ENCODE peak calls at places on chromosomes 2 and 18, in six cellular contexts. One of them, this sample, is unnamed.

GRCh38 chr2:98751748-98752147 is 20.8 kb upstream of the MGAT4A start:
- DNase-seq in neuronal stem cell: no peak
- DNase-seq in trophoblast cell: no peak
- DNase-seq in IMR-90: no peak
- DNase-seq in mesenchymal stem cell: no peak
- DNase-seq in H1: no peak
- DNase-seq in this sample: no peak

GRCh38 chr2:25125189-25125588 is 43.2 kb downstream of the POMC start:
- DNase-seq in trophoblast cell: no peak
- DNase-seq in mesenchymal stem cell: no peak
- DNase-seq in IMR-90: no peak
- DNase-seq in neuronal stem cell: no peak
- DNase-seq in H1: no peak
- DNase-seq in this sample: no peak

GRCh38 chr18:54147439-54147838 is 77.0 kb downstream of the MBD2 start:
- DNase-seq in trophoblast cell: no peak
- DNase-seq in neuronal stem cell: no peak
- DNase-seq in IMR-90: no peak
- DNase-seq in mesenchymal stem cell: no peak
- DNase-seq in H1: no peak
- DNase-seq in this sample: no peak

GRCh38 chr2:203470371-203470770 is 64.7 kb downstream of the RAPH1 start:
- DNase-seq in trophoblast cell: no peak
- DNase-seq in neuronal stem cell: no peak
- DNase-seq in mesenchymal stem cell: no peak
- DNase-seq in H1: no peak
- DNase-seq in IMR-90: no peak
- DNase-seq in this sample: no peak

GRCh38 chr18:63292844-63293683 is 26.5 kb downstream of the BCL2 start:
- DNase-seq in trophoblast cell: no peak
- DNase-seq in IMR-90: no peak
- DNase-seq in H1: no peak
- DNase-seq in neuronal stem cell: no peak
- DNase-seq in mesenchymal stem cell: no peak
- DNase-seq in this sample: no peak

GRCh38 chr2:190649798-190650390 is 1.0 kb downstream of the NAB1 start:
- DNase-seq in mesenchymal stem cell: peak
- DNase-seq in IMR-90: peak
- DNase-seq in trophoblast cell: no peak
- DNase-seq in H1: no peak
- DNase-seq in neuronal stem cell: peak
- DNase-seq in this sample: peak

GRCh38 chr18:48007955-48008701 is 77.7 kb upstream of the SMAD2 start:
- DNase-seq in neuronal stem cell: peak
- DNase-seq in IMR-90: no peak
- DNase-seq in trophoblast cell: peak
- DNase-seq in H1: peak
- DNase-seq in mesenchymal stem cell: peak
- DNase-seq in this sample: peak

GRCh38 chr2:174376967-174377366 is 18.6 kb upstream of the SCRN3 start:
- DNase-seq in neuronal stem cell: no peak
- DNase-seq in H1: no peak
- DNase-seq in mesenchymal stem cell: peak
- DNase-seq in trophoblast cell: peak
- DNase-seq in IMR-90: peak
- DNase-seq in this sample: no peak

GRCh38 chr2:1747065-1747941 is 3.0 kb upstream of the PXDN start:
- DNase-seq in mesenchymal stem cell: no peak
- DNase-seq in H1: no peak
- DNase-seq in IMR-90: no peak
- DNase-seq in trophoblast cell: no peak
- DNase-seq in neuronal stem cell: no peak
- DNase-seq in this sample: no peak

GRCh38 chr18:34514238-34514637 is 195.9 kb upstream of the DTNA start:
- DNase-seq in IMR-90: no peak
- DNase-seq in neuronal stem cell: no peak
- DNase-seq in H1: no peak
- DNase-seq in trophoblast cell: no peak
- DNase-seq in mesenchymal stem cell: no peak
- DNase-seq in this sample: no peak

GRCh38 chr2:232898592-232899541 is 28.8 kb downstream of the SNORC start:
- DNase-seq in neuronal stem cell: no peak
- DNase-seq in mesenchymal stem cell: peak
- DNase-seq in H1: no peak
- DNase-seq in trophoblast cell: no peak
- DNase-seq in IMR-90: peak
- DNase-seq in this sample: no peak

GRCh38 chr2:219486424-219486959 is 12.2 kb upstream of the GMPPA start:
- DNase-seq in neuronal stem cell: no peak
- DNase-seq in mesenchymal stem cell: no peak
- DNase-seq in H1: no peak
- DNase-seq in IMR-90: no peak
- DNase-seq in trophoblast cell: no peak
- DNase-seq in this sample: peak

GRCh38 chr18:79555885-79556284 is 123.7 kb upstream of the CTDP1 start:
- DNase-seq in neuronal stem cell: no peak
- DNase-seq in mesenchymal stem cell: no peak
- DNase-seq in IMR-90: no peak
- DNase-seq in H1: no peak
- DNase-seq in trophoblast cell: no peak
- DNase-seq in this sample: no peak

GRCh38 chr2:72154386-72154785 is 6.7 kb upstream of the CYP26B1 start:
- DNase-seq in H1: peak
- DNase-seq in mesenchymal stem cell: no peak
- DNase-seq in IMR-90: no peak
- DNase-seq in neuronal stem cell: no peak
- DNase-seq in trophoblast cell: no peak
- DNase-seq in this sample: no peak

GRCh38 chr18:26268454-26268853 is 42.2 kb downstream of the TAF4B start:
- DNase-seq in H1: no peak
- DNase-seq in trophoblast cell: peak
- DNase-seq in mesenchymal stem cell: no peak
- DNase-seq in IMR-90: no peak
- DNase-seq in neuronal stem cell: no peak
- DNase-seq in this sample: no peak

DNA sequence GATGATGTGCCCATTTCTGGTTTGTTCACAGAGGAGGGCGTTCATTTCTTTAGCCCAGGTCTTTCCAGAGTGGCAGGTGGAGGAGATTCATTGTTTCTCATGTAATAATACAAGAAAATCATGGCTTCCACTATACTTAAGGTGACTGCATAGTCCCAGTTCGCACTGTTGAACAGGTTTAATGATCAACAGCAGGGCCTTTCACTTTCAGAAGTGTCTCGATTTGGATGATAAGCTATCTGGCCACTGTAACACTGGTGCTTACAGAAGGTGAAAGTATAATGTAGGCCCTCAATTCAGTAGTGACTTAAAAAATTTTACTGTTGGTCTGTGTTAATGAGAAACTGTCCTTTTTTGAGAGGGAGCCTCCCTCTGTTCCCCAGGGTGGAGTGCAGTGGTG is 1.4 kb downstream of the RMC1 start:
- DNase-seq in neuronal stem cell: no peak
- DNase-seq in IMR-90: no peak
- DNase-seq in mesenchymal stem cell: no peak
- DNase-seq in trophoblast cell: no peak
- DNase-seq in H1: no peak
- DNase-seq in this sample: no peak
- H3K4me3 ChIP-seq in neuronal stem cell: no peak
- H3K4me3 ChIP-seq in IMR-90: no peak
- H3K4me3 ChIP-seq in mesenchymal stem cell: peak
- H3K4me3 ChIP-seq in trophoblast cell: no peak
- H3K4me3 ChIP-seq in H1: peak
- H3K4me3 ChIP-seq in this sample: no peak

GRCh38 chr2:47908682-47909081 is 2.4 kb upstream of the FBXO11 start:
- DNase-seq in H1: no peak
- DNase-seq in trophoblast cell: peak
- DNase-seq in mesenchymal stem cell: no peak
- DNase-seq in IMR-90: no peak
- DNase-seq in neuronal stem cell: no peak
- DNase-seq in this sample: no peak

GRCh38 chr2:47907097-47907781 is 941 bp upstream of the FBXO11 start:
- DNase-seq in mesenchymal stem cell: peak
- DNase-seq in trophoblast cell: peak
- DNase-seq in neuronal stem cell: no peak
- DNase-seq in IMR-90: no peak
- DNase-seq in H1: no peak
- DNase-seq in this sample: peak

GRCh38 chr2:47904903-47905453 is 1.3 kb downstream of the FBXO11 start:
- DNase-seq in H1: peak
- DNase-seq in IMR-90: no peak
- DNase-seq in neuronal stem cell: peak
- DNase-seq in trophoblast cell: no peak
- DNase-seq in mesenchymal stem cell: no peak
- DNase-seq in this sample: peak

GRCh38 chr2:47905454-47906260 is 641 bp downstream of the FBXO11 start:
- DNase-seq in neuronal stem cell: peak
- DNase-seq in H1: peak
- DNase-seq in IMR-90: peak
- DNase-seq in trophoblast cell: peak
- DNase-seq in mesenchymal stem cell: peak
- DNase-seq in this sample: peak

DNA sequence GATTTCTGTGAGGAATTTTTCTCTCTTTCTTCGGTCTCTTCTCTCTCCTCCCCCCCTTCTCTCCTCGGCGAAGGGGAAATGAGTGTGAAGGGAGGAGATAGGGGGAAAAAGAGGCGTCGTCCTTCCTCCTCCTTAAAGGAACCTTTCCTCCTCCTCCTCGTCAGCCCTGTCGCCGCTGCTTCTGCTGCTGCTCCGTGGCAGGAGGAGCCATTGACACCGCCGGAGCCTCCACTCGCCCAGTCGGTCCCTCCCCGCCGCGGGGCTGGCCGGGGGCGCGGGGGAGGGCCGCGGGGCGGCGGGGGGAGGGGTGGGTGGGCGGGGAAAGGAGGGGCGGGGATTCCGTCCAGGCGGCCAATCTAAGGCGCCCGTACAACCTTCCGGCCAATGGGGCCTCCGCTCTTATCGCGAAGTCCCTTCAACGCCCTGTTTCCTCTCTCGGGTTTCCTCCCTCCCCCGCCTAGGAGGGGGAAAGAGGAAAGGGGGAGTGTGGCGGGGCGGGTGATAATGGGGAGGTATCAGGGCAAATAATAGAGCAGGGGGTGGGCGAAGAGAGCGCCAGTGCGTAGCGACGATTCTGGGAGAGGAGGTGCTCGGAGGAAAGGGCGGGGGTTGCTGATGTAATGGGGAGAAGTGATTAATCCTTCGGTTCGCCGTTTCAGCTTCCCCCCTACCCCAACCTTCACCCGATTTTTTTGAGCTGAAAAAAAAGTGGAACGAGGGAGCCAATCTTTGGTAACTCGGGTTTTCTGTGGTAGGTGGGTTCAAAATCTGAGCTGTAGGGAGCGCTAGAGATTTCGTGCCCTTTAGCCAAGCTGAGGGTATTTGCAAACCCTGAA is at the start of gene FBXO11:
- DNase-seq in neuronal stem cell: peak
- DNase-seq in mesenchymal stem cell: peak
- DNase-seq in IMR-90: peak
- DNase-seq in trophoblast cell: peak
- DNase-seq in H1: peak
- DNase-seq in this sample: peak
- H4K8ac ChIP-seq in neuronal stem cell: peak
- H4K8ac ChIP-seq in mesenchymal stem cell: peak
- H4K8ac ChIP-seq in IMR-90: peak
- H4K8ac ChIP-seq in trophoblast cell: peak
- H4K8ac ChIP-seq in H1: peak
- H4K8ac ChIP-seq in this sample: peak

DNA sequence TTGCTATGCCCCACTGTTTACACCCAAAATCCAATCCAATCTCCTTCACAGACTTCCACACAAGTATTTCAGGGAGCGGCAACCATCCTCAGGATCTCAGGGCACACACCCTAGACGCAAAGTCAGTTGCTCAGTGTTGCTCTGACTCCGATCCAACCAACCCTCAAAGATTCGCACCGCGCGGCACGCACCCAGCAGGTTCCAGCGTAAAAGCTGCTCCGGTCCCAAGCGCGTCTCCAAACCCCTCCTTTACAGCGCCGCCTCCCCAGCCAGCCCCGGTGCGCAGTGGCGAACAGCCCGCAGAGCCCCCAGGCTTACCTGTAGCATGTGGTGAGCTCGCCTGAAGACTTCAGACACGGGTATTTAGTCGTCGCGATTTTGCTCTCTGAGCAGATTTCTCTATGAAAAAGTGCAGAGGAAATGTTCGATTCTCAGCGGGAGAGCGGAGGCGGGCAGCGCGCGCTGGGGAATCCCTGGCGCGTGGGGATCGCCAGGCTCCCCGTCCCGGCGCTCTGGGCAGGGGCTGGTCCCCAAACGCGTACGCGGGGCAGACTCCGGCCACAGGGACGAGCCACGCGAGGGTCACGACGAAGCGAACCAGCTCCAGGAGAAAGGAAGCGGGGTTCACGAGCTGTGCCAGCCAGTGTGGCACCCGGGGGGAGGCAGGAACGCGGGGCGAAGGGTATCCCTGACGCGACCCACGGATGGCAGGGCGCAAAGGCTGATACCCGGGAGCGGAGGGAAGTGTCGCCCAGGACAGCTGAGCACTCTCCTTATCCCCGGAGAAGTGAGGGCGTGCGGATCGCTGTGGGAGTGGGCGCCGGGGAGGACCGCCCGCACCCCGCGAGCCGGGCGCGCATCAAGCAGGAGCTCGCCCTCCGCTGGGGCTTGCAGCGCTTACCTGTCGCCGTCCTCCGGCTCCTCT is 650 bp downstream of the CCBE1 start:
- DNase-seq in trophoblast cell: peak
- DNase-seq in H1: peak
- DNase-seq in neuronal stem cell: no peak
- DNase-seq in mesenchymal stem cell: peak
- DNase-seq in IMR-90: peak
- DNase-seq in this sample: peak
- H3K4me3 ChIP-seq in trophoblast cell: peak
- H3K4me3 ChIP-seq in H1: peak
- H3K4me3 ChIP-seq in neuronal stem cell: peak
- H3K4me3 ChIP-seq in mesenchymal stem cell: peak
- H3K4me3 ChIP-seq in IMR-90: peak
- H3K4me3 ChIP-seq in this sample: peak

DNA sequence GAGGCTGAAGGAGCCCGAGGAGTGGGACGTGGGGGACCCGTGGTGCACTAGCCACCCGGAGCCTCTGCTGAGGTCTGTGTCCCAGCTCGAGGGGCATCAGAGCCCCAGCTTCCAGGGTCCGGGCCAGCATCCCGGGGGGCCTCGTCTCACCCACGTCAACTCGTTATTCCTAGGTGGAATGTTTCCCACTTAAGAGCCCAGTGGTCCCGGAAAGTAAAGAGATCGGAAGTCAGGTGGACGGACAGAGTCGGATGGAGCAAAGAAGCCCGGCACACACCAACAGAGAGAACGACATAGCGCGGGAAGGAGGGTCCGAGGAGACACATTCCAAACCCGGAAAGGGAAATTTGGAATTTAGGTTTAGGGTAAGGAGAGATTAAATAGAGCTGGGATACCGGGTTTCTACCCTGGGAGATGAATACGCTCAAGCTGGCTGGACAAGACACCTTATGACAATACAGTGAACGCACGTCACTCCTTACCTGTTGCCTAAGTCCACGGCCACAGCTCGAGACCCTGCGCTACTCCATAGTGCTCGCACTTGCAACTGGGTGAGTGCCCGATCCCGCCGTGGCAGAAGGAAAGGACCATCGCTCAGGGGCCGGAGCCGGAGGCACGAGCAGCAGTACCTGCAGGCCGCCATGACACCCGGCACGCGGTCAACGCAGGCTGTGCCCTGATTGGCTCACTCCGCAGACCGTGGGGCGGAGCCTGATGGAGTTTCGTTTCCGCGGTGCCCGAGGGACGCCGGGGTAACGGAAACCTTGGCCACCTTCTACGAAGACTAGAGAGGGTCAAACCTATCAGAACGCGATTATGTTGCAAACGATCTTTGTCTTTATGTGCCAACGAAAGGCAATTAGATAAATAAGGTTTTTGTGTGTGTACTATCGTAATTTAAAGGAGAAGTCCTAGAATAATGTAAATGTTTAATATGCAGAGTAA is at the start of gene PNPT1:
- DNase-seq in neuronal stem cell: peak
- DNase-seq in mesenchymal stem cell: peak
- DNase-seq in H1: peak
- DNase-seq in trophoblast cell: peak
- DNase-seq in IMR-90: peak
- DNase-seq in this sample: peak
- H4K8ac ChIP-seq in neuronal stem cell: no peak
- H4K8ac ChIP-seq in mesenchymal stem cell: peak
- H4K8ac ChIP-seq in H1: peak
- H4K8ac ChIP-seq in trophoblast cell: peak
- H4K8ac ChIP-seq in IMR-90: peak
- H4K8ac ChIP-seq in this sample: no peak

This sample was measured in mesendoderm.